ENCODE peak calls at places on chromosomes 16 and 17, in four cellular contexts. B is epithelial cell of esophagus, Q is GM13977, M is heart left ventricle. W is an unnamed sample.

GRCh38 chr17:17152385-17152784 is 53.7 kb downstream of the PLD6 start:
- DNase-seq in B (no peak), Q (no peak), M (peak; percentile 79), W (no peak)

GRCh38 chr17:72110953-72111339 is 9.9 kb upstream of the SOX9 start:
- DNase-seq in B (no peak), Q (no peak), M (no peak), W (no peak)

GRCh38 chr16:15607700-15608396 is 35.1 kb downstream of the MARF1 start:
- DNase-seq in B (peak; percentile 56), Q (no peak), M (peak; percentile 74), W (no peak)

GRCh38 chr17:9151091-9151490 is 129.8 kb downstream of the NTN1 start:
- DNase-seq in B (no peak), Q (no peak), M (no peak), W (no peak)

GRCh38 chr16:13909872-13910303 is 10.1 kb upstream of the ERCC4 start:
- DNase-seq in B (peak; percentile 20), Q (no peak), M (peak; percentile 70), W (no peak)

GRCh38 chr16:46972971-46973456 is 460 bp downstream of the DNAJA2 start:
- DNase-seq in B (peak; percentile 30), Q (peak; percentile 45), M (peak; percentile 38), W (peak; percentile 39)

GRCh38 chr16:19883296-19883951 is 1.2 kb downstream of the GPRC5B start:
- DNase-seq in B (no peak), Q (no peak), M (peak; percentile 72), W (peak; percentile 51)

GRCh38 chr17:34579979-34580684 is 750 bp downstream of the TMEM132E start:
- DNase-seq in B (peak; percentile 10), Q (peak; percentile 59), M (peak; percentile 37), W (peak; percentile 46)

GRCh38 chr17:40122944-40123810 is 1.4 kb downstream of the MSL1 start:
- DNase-seq in B (peak; percentile 44), Q (peak; percentile 76), M (peak; percentile 60), W (peak; percentile 50)

GRCh38 chr16:11405331-11406176 is 60.3 kb downstream of the RMI2 start:
- DNase-seq in B (peak; percentile 32), Q (peak; percentile 74), M (peak; percentile 22), W (peak; percentile 60)

GRCh38 chr16:86210403-86211193 is 299.7 kb upstream of the FOXF1 start:
- DNase-seq in B (no peak), Q (no peak), M (no peak), W (no peak)

GRCh38 chr17:55577011-55577586 is 65.8 kb upstream of the SMIM36 start:
- DNase-seq in B (peak; percentile 63), Q (peak; percentile 42), M (peak; percentile 64), W (no peak)

GRCh38 chr16:63925221-63925620 is 1196.6 kb downstream of the CDH11 start:
- DNase-seq in B (no peak), Q (no peak), M (no peak), W (no peak)

GRCh38 chr16:68370921-68371651 is 60.3 kb downstream of the PRMT7 start:
- DNase-seq in B (no peak), Q (no peak), M (no peak), W (no peak)

GRCh38 chr16:4272114-4272954 is 489 bp downstream of the TFAP4 start:
- DNase-seq in B (peak; percentile 47), Q (peak; percentile 77), M (peak; percentile 71), W (peak; percentile 46)

GRCh38 chr16:4075534-4075933 is 40.7 kb downstream of the ADCY9 start:
- DNase-seq in B (no peak), Q (no peak), M (no peak), W (no peak)

GRCh38 chr16:63578791-63579190 is 1542.6 kb upstream of the CDH8 start:
- DNase-seq in B (no peak), Q (no peak), M (no peak), W (no peak)

GRCh38 chr16:75238132-75238852 is 13.1 kb downstream of the BCAR1 start:
- DNase-seq in B (no peak), Q (no peak), M (peak; percentile 90), W (no peak)

GRCh38 chr17:45720386-45720785 is 63.7 kb upstream of the CRHR1 start:
- DNase-seq in B (no peak), Q (no peak), M (no peak), W (no peak)

GRCh38 chr17:45719335-45720071 is 64.6 kb upstream of the CRHR1 start:
- DNase-seq in B (peak; percentile 74), Q (no peak), M (no peak), W (peak; percentile 9)

GRCh38 chr17:45718791-45719190 is 65.3 kb upstream of the CRHR1 start:
- DNase-seq in B (no peak), Q (no peak), M (no peak), W (no peak)

GRCh38 chr17:45722161-45722560 is 62.0 kb upstream of the CRHR1 start:
- DNase-seq in B (no peak), Q (no peak), M (no peak), W (peak; percentile 56)
- TF ChIP-seq CTCF in B (peak; percentile 13), Q (no peak), M (no peak), W (peak; percentile 24)

GRCh38 chr17:43875476-43876147 is 28.6 kb downstream of the CD300LG start:
- DNase-seq in B (peak; percentile 23), Q (no peak), M (no peak), W (no peak)

GRCh38 chr17:43873815-43874214 is 26.8 kb downstream of the CD300LG start:
- DNase-seq in B (no peak), Q (no peak), M (no peak), W (no peak)

GRCh38 chr17:43874293-43874692 is 27.3 kb downstream of the CD300LG start:
- DNase-seq in B (no peak), Q (no peak), M (peak; percentile 77), W (no peak)

GRCh38 chr17:43871947-43872690 is 25.1 kb downstream of the CD300LG start:
- DNase-seq in B (peak; percentile 59), Q (no peak), M (no peak), W (no peak)

GRCh38 chr17:43873091-43873490 is 26.1 kb downstream of the CD300LG start:
- DNase-seq in B (no peak), Q (no peak), M (no peak), W (no peak)
- TF ChIP-seq CTCF in B (no peak), Q (no peak), M (no peak), W (peak; percentile 18)

GRCh38 chr17:32342603-32343325 is 791 bp upstream of the C17orf75 start:
- DNase-seq in B (no peak), Q (no peak), M (no peak), W (no peak)

GRCh38 chr17:32345953-32346600 is 3.9 kb upstream of the ZNF207 start:
- DNase-seq in B (no peak), Q (no peak), M (no peak), W (no peak)

GRCh38 chr17:32341857-32342602 is at the start of gene C17orf75:
- DNase-seq in B (peak; percentile 85), Q (peak; percentile 80), M (peak; percentile 88), W (peak; percentile 58)

GRCh38 chr17:32335647-32336046 is 6.3 kb downstream of the C17orf75 start:
- DNase-seq in B (peak; percentile 50), Q (no peak), M (no peak), W (no peak)

GRCh38 chr17:32341141-32341856 is 674 bp downstream of the C17orf75 start:
- DNase-seq in B (peak; percentile 47), Q (peak; percentile 52), M (no peak), W (no peak)
- TF ChIP-seq CTCF in B (peak; percentile 47), Q (no peak), M (no peak), W (no peak)

GRCh38 chr16:17409894-17410293 is 60.9 kb downstream of the XYLT1 start:
- DNase-seq in B (no peak), Q (no peak), M (no peak), W (no peak)
- TF ChIP-seq CTCF in B (no peak), Q (no peak), M (no peak), W (no peak)

GRCh38 chr16:59339871-59340270 is 605.8 kb upstream of the GOT2 start:
- DNase-seq in B (no peak), Q (no peak), M (no peak), W (no peak)

GRCh38 chr16:59342669-59343068 is 608.6 kb upstream of the GOT2 start:
- DNase-seq in B (peak; percentile 21), Q (no peak), M (no peak), W (no peak)

DNA sequence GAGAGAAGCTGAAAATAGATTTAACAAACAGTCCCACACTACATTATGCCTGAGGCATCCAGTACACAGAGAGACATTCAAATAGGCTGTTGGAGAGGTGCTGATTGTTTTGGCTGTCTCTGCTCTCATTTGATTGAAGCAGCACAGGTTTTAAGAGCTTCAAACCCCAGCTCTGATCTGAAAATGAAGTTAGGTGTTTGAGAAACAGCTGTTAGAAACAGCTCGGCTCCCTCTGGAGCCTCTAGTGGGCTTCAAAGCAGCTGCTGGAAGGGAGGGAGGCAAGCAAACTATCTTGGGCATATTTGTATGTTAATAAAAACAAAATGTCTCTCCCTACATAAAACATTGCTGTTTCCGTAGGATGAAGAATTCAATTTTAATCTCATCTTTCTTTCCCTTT is 607.3 kb upstream of the GOT2 start:
- DNase-seq in B (no peak), Q (no peak), M (no peak), W (no peak)
- TF ChIP-seq CTCF in B (no peak), Q (no peak), M (no peak), W (no peak)

GRCh38 chr17:28737770-28738679 is 5.8 kb upstream of the TRAF4 start:
- DNase-seq in B (peak; percentile 49), Q (peak; percentile 86), M (no peak), W (no peak)

GRCh38 chr17:28737316-28737715 is 6.5 kb upstream of the TRAF4 start:
- DNase-seq in B (no peak), Q (no peak), M (no peak), W (no peak)

GRCh38 chr17:28734712-28735241 is 6.2 kb downstream of the NEK8 start:
- DNase-seq in B (no peak), Q (no peak), M (no peak), W (no peak)

GRCh38 chr17:28733346-28733745 is 4.8 kb downstream of the NEK8 start:
- DNase-seq in B (no peak), Q (no peak), M (no peak), W (no peak)

GRCh38 chr17:28735242-28735722 is 6.7 kb downstream of the NEK8 start:
- DNase-seq in B (peak; percentile 54), Q (no peak), M (no peak), W (no peak)
- TF ChIP-seq CTCF in B (no peak), Q (no peak), M (no peak), W (no peak)

DNA sequence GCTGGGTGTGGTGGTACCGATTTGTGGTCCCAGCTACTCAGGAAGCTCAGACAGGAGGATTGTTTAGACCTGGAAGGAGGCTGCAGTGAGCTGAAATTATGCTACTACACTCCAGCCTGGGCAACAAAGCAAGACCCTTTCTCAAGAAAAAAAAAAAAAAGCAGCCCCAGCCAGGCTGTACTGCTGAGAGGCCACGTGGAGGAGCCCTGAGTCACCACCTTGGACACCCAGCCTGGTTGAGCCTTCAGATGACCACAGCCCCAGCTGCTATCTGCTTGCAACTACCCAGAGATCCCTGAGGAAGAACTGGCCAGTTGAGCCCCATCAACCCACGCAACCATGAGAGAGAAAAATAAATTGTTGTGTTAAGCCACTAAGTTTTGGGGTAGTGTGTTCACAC is 23.6 kb upstream of the GPRC5C start:
- DNase-seq in B (no peak), Q (no peak), M (no peak), W (no peak)
- TF ChIP-seq CTCF in B (no peak), Q (peak; percentile 49), M (peak; percentile 10), W (no peak)

DNA sequence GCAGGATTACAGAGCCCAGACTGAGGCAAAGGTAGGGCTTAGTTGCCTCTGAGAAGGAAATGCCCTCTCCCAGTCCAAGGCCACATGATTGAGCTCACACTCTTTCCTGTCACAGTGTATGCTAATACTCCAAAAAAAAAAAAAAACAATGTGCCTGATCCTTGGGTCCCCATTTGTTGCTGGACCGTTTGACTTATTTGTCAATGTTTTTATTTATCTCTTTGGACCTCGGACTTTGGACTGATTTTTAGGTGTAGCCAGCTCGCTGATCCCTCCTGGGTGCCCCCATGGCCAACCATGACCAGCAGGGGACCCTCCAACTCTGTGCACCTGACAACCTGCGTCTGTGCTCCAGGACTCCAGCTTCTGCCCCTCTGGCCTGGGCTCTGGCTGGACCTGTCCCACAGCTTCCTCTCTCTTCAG is 622 bp upstream of the CCL16 start:
- DNase-seq in B (no peak), Q (no peak), M (no peak), W (peak; percentile 25)
- TF ChIP-seq CTCF in B (no peak), Q (peak; percentile 56), M (no peak), W (no peak)